ENCODE peak calls at places on chromosomes 13 and 19, in six cellular contexts. L is breast epithelium, S is psoas muscle, V is aorta, Y is uterus, U is PC-3. H is an unnamed sample.

GRCh38 chr19:49684251-49684982 is 5.0 kb upstream of the ADM5 start:
- DNase-seq in L (no peak), S (peak), V (no peak), Y (no peak), U (peak), H (no peak)

GRCh38 chr19:32231020-32231419 is 114.4 kb upstream of the ZNF507 start:
- DNase-seq in L (no peak), S (no peak), V (no peak), Y (no peak), U (no peak), H (no peak)

GRCh38 chr19:28705008-28705407 is 507.9 kb downstream of the UQCRFS1 start:
- DNase-seq in L (no peak), S (no peak), V (no peak), Y (no peak), U (peak), H (no peak)

GRCh38 chr19:35513231-35513974 is at the start of gene DMKN:
- DNase-seq in L (no peak), S (no peak), V (no peak), Y (no peak), U (peak), H (no peak)

GRCh38 chr13:100244431-100244830 is 155.5 kb downstream of the PCCA start:
- DNase-seq in L (no peak), S (no peak), V (no peak), Y (no peak), U (no peak), H (no peak)

GRCh38 chr19:8361921-8362793 is 1.8 kb upstream of the ANGPTL4 start:
- DNase-seq in L (peak), S (peak), V (peak), Y (peak), U (peak), H (peak)

GRCh38 chr13:42807236-42807635 is 25.9 kb downstream of the FAM216B start:
- DNase-seq in L (no peak), S (no peak), V (no peak), Y (no peak), U (peak), H (no peak)

GRCh38 chr13:42478531-42479156 is 95.3 kb upstream of the TNFSF11 start:
- DNase-seq in L (no peak), S (no peak), V (no peak), Y (no peak), U (peak), H (no peak)

GRCh38 chr19:11142528-11143171 is 12.9 kb downstream of the SPC24 start:
- DNase-seq in L (peak), S (peak), V (peak), Y (peak), U (peak), H (no peak)

GRCh38 chr19:50573741-50574461 is 5.7 kb upstream of the LRRC4B start:
- DNase-seq in L (no peak), S (no peak), V (peak), Y (no peak), U (no peak), H (no peak)

GRCh38 chr19:14370169-14370998 is 10.9 kb upstream of the ADGRE5 start:
- DNase-seq in L (no peak), S (no peak), V (no peak), Y (no peak), U (no peak), H (no peak)

GRCh38 chr13:42345367-42345766 is 73.4 kb downstream of the AKAP11 start:
- DNase-seq in L (no peak), S (no peak), V (no peak), Y (no peak), U (no peak), H (no peak)

GRCh38 chr19:53865918-53866696 is 1.6 kb upstream of the MYADM start:
- DNase-seq in L (peak), S (peak), V (peak), Y (peak), U (peak), H (peak)

GRCh38 chr19:35123573-35123972 is 8.0 kb downstream of the FXYD3 start:
- DNase-seq in L (no peak), S (peak), V (peak), Y (peak), U (peak), H (peak)

GRCh38 chr13:87680298-87680697 is 9.1 kb downstream of the SLITRK5 start:
- DNase-seq in L (no peak), S (no peak), V (no peak), Y (no peak), U (peak), H (no peak)

GRCh38 chr19:55580628-55581144 is at the start of gene ZNF579:
- DNase-seq in L (peak), S (peak), V (peak), Y (peak), U (peak), H (peak)
- H3K27ac ChIP-seq in L (peak), S (peak), V (peak), Y (peak), U (peak), H (peak)

DNA sequence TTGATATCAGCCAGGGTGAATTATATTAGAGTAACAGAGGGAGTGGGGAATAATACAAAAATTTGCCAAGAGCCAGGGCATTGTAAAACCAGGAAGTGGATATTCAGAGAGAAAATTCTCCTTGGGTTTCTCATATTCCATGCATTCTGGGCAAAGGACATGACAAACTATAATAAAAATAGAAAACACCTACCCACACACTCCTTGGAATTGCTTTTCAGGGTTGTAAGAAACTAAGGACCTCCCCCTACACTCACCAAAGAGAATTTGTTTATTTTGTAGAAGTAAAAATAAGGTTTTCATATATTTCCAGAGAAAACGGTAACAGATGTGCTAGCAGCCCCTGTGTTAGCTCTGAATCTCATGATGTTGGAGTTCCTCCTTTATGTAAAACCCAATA is 649.6 kb downstream of the SLITRK1 start:
- DNase-seq in L (no peak), S (no peak), V (no peak), Y (no peak), U (no peak), H (no peak)
- H3K27ac ChIP-seq in L (no peak), S (no peak), V (no peak), Y (no peak), U (no peak), H (no peak)

GRCh38 chr13:80126382-80127068 is 214.4 kb downstream of the SPRY2 start:
- DNase-seq in L (no peak), S (no peak), V (no peak), Y (no peak), U (no peak), H (no peak)

GRCh38 chr13:80118507-80118906 is 222.4 kb downstream of the SPRY2 start:
- DNase-seq in L (no peak), S (no peak), V (no peak), Y (no peak), U (no peak), H (no peak)

GRCh38 chr13:80121038-80121437 is 219.9 kb downstream of the SPRY2 start:
- DNase-seq in L (no peak), S (no peak), V (no peak), Y (no peak), U (no peak), H (no peak)

GRCh38 chr13:80118099-80118498 is 222.8 kb downstream of the SPRY2 start:
- DNase-seq in L (no peak), S (no peak), V (no peak), Y (no peak), U (no peak), H (no peak)

DNA sequence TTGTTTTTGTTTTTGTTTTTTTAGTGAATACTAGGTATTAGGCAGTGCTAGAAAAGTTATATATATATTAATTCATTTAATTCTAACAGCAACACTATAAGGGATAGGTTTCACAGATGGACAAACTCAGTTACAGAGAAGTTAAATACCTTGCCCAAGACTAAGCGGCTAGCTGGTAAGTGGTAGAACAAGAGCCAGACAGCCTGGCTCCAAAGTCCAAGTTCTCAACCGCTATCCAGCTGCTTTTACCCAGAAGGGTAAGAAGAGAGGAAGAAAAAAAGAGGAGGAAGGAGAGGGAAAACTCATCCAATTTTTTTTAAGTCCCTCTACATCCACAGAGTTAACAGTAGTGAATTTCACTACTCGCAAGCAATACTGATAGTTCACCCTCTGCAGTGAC is 217.0 kb downstream of the SPRY2 start:
- DNase-seq in L (no peak), S (no peak), V (no peak), Y (no peak), U (no peak), H (no peak)
- H3K27ac ChIP-seq in L (no peak), S (no peak), V (no peak), Y (no peak), U (no peak), H (no peak)

GRCh38 chr13:60583196-60583908 is 186.3 kb downstream of the TDRD3 start:
- DNase-seq in L (no peak), S (no peak), V (no peak), Y (peak), U (no peak), H (no peak)
- H3K27ac ChIP-seq in L (peak), S (no peak), V (no peak), Y (peak), U (no peak), H (no peak)

GRCh38 chr13:98575009-98575866 is 1.7 kb downstream of the STK24 start:
- DNase-seq in L (no peak), S (no peak), V (no peak), Y (no peak), U (no peak), H (no peak)
- H3K27ac ChIP-seq in L (peak), S (peak), V (no peak), Y (peak), U (no peak), H (no peak)

DNA sequence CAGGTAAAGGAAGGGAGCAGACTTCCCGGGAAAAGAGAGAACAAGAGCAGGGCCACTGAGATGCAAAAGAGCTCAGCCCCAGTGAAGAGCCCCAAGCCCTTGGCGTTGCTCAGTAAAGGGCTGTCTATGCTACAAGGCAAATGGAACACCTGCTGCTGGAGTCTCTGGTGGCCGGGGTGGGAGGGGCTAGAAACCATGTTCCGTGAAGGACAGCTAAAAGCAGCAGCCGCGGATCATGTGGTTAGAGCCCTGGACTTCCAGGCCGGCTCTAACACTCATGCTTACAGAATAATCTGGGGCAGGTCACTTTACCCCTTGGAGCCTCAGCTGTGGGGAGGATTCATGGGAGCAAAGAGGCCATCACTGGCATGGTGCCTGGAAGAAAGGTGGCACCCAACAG is 17.8 kb downstream of the POU2F2 start:
- DNase-seq in L (no peak), S (peak), V (no peak), Y (no peak), U (no peak), H (no peak)
- H3K27ac ChIP-seq in L (no peak), S (no peak), V (no peak), Y (no peak), U (peak), H (no peak)

GRCh38 chr19:19214892-19215291 is 3.1 kb downstream of the NCAN start:
- DNase-seq in L (no peak), S (no peak), V (peak), Y (no peak), U (peak), H (no peak)
- H3K27ac ChIP-seq in L (no peak), S (no peak), V (no peak), Y (no peak), U (no peak), H (no peak)

H was measured in substantia nigra.